ENCODE peak calls at places on chromosomes 5 and 9, in five cellular contexts. T, B, W, R and V are unnamed samples.

GRCh38 chr5:179406031-179406681 is 60.9 kb upstream of the ADAMTS2 start:
- DNase-seq in T (no peak), B (peak; percentile 55), R (no peak), W (no peak), V (no peak)

GRCh38 chr5:94009161-94009560 is 267.8 kb upstream of the POU5F2 start:
- DNase-seq in B (no peak), W (no peak), R (no peak), T (no peak), V (no peak)

GRCh38 chr5:16313761-16314160 is 134.2 kb upstream of the MARCHF11 start:
- DNase-seq in T (no peak), R (no peak), W (no peak), B (no peak), V (no peak)

GRCh38 chr5:60586307-60586901 is 113.6 kb downstream of the DEPDC1B start:
- DNase-seq in R (no peak), T (no peak), W (no peak), B (peak; percentile 58), V (peak; percentile 44)

GRCh38 chr5:493251-493701 is 31.0 kb downstream of the SLC9A3 start:
- DNase-seq in T (no peak), R (no peak), B (no peak), W (no peak), V (no peak)

GRCh38 chr5:178460174-178460573 is 130.0 kb downstream of the COL23A1 start:
- DNase-seq in B (no peak), R (no peak), T (no peak), W (no peak), V (no peak)

GRCh38 chr5:88680253-88681132 is 202.5 kb downstream of the MEF2C start:
- DNase-seq in T (peak; percentile 87), B (peak; percentile 56), R (peak; percentile 93), W (peak; percentile 55), V (peak; percentile 80)

GRCh38 chr9:133372144-133372543 is 3.7 kb downstream of the SURF4 start:
- DNase-seq in B (no peak), W (no peak), T (no peak), R (no peak), V (no peak)

GRCh38 chr9:89046832-89047231 is 55.6 kb downstream of the S1PR3 start:
- DNase-seq in B (peak; percentile 59), R (no peak), T (no peak), W (no peak), V (no peak)

GRCh38 chr5:54234304-54234938 is 76.0 kb downstream of the ARL15 start:
- DNase-seq in T (no peak), W (no peak), B (peak; percentile 75), R (no peak), V (peak; percentile 57)

GRCh38 chr9:134959126-134959970 is 41.6 kb upstream of the FCN1 start:
- DNase-seq in W (no peak), B (no peak), R (peak; percentile 43), T (peak; percentile 2), V (no peak)

GRCh38 chr5:72848474-72849428 is 32.3 kb downstream of the TNPO1 start:
- DNase-seq in B (peak; percentile 50), W (peak; percentile 51), T (peak; percentile 50), R (peak; percentile 91), V (peak; percentile 76)

GRCh38 chr5:34587355-34588241 is 68.5 kb upstream of the RAI14 start:
- DNase-seq in R (no peak), B (peak; percentile 51), T (no peak), W (no peak), V (peak; percentile 58)

GRCh38 chr5:132073231-132074013 is at the start of gene CSF2:
- DNase-seq in T (no peak), B (no peak), W (no peak), R (peak; percentile 71), V (no peak)

GRCh38 chr5:126830061-126830460 is 53.1 kb downstream of the LMNB1 start:
- DNase-seq in T (no peak), B (no peak), R (no peak), W (no peak), V (no peak)

GRCh38 chr5:139138790-139139189 is 59.4 kb downstream of the SIL1 start:
- DNase-seq in W (no peak), R (no peak), T (peak; percentile 63), B (peak; percentile 50), V (peak; percentile 12)

GRCh38 chr9:5041390-5042115 is 56.5 kb downstream of the JAK2 start:
- DNase-seq in B (no peak), T (no peak), W (no peak), R (peak; percentile 66), V (no peak)

GRCh38 chr9:76373173-76373771 is 21.0 kb downstream of the RFK start:
- DNase-seq in W (no peak), B (peak; percentile 56), R (no peak), T (no peak), V (peak; percentile 52)

GRCh38 chr9:23160491-23160890 is 665.5 kb downstream of the ELAVL2 start:
- DNase-seq in W (no peak), T (no peak), R (no peak), B (no peak), V (no peak)

GRCh38 chr5:109956884-109957283 is 267.2 kb downstream of the MAN2A1 start:
- DNase-seq in B (no peak), T (no peak), W (no peak), R (no peak), V (no peak)

GRCh38 chr5:109961755-109962154 is 272.0 kb downstream of the MAN2A1 start:
- DNase-seq in T (no peak), R (no peak), B (no peak), W (no peak), V (no peak)

GRCh38 chr5:109962882-109963603 is 273.3 kb downstream of the MAN2A1 start:
- DNase-seq in B (no peak), W (no peak), T (no peak), R (no peak), V (no peak)

GRCh38 chr5:109958082-109958481 is 268.4 kb downstream of the MAN2A1 start:
- DNase-seq in R (no peak), B (no peak), W (no peak), T (no peak), V (no peak)

DNA sequence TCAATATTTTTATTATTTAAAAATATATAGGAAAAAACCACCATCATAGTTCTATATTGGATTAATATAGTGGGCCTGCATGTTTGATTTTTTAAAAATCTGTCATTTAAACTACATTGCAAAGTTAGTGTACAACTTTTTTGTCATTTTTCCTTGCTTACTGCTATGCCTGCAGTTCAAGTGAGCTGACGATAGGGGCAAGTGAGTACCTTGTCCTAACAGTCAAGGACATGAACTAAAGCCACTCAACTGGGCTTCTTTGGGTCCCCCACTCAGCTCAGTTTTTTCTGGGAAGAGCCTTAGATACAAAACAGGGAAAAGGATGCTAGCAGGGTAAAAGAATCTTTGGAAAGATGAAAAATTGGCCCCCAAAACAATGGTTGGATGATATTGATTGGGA is 269.9 kb downstream of the MAN2A1 start:
- DNase-seq in R (no peak), T (no peak), B (no peak), W (no peak), V (peak; percentile 10)
- TF ChIP-seq CTCF in R (no peak), T (no peak), B (peak; percentile 47), W (no peak), V (peak; percentile 21)

DNA sequence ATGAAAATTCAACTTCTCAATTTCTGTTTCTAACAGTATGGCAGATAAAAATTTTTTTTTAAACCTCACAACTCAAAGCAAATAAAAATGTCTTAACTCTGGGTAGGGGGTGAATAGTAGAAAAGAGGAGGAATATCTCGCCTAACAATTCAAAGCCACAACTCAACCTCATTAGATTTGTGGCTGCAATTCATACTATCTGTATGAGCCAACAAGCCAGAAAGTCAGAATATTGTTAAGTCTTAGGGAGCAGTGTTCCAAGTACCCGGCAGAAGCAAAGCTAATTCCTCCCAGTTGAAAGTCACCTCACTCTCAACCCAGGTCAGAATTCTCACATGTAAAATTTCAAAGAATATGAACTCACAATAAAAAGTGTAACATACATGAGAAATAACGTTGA is 15.0 kb downstream of the PJA2 start:
- DNase-seq in T (no peak), B (no peak), R (no peak), W (no peak), V (no peak)
- H3K4me3 ChIP-seq in T (no peak overlapping the region), B (no peak overlapping the region), R (no peak overlapping the region), W (no peak overlapping the region), V (no peak overlapping the region)

DNA sequence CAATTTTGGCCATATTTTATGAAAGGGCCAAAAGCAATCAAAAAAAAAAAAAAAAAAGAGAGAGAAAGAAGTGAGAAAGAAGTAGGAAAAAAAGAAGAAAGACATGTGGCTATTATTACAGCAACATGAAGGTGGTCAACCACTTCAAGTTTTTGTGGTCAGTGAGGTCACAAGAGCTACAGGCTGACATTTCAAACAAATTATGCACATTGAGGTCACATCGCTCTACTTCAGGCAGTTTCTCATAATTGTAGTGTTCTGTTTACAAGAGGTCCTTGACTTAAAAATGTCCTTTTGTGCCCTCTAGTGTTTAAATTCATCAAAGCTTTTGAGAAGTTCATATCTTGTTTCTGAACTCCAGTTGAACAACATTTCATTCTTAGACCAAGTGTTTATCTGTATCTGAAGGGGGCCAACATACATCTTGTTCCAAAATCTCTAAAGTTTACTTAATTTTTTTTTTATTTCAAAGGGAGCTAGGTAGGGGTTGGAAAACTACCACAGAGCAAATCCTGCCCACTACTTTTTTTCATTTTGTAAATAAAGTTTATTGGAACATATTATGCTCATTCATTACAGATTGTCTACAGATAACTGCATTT is 513.1 kb downstream of the PDE4D start:
- DNase-seq in T (no peak), W (no peak), R (no peak), B (peak; percentile 86), V (peak; percentile 84)
- TF ChIP-seq CTCF in T (peak; percentile 71), W (peak; percentile 65), R (peak; percentile 41), B (peak; percentile 39), V (peak; percentile 32)

GRCh38 chr9:101027733-101028345 is 688 bp upstream of the PLPPR1 start:
- DNase-seq in B (no peak), T (no peak), R (no peak), W (no peak), V (no peak)
- H3K4me3 ChIP-seq in B (peak overlapping the region; percentile 54), T (peak overlapping the region; percentile 79), R (no peak overlapping the region), W (no peak overlapping the region), V (no peak overlapping the region)

GRCh38 chr5:135834639-135835529 is at the start of gene SLC25A48:
- DNase-seq in W (no peak), T (peak; percentile 65), B (peak; percentile 26), R (peak; percentile 80), V (peak; percentile 56)
- TF ChIP-seq CTCF in W (peak; percentile 12), T (peak; percentile 2), B (no peak), R (no peak), V (no peak)